ENCODE peak calls at places on chromosome 14, in ten cellular contexts. N, Z, J, V, T, K, U, D, C and G are unnamed samples.

GRCh38 chr14:21078287-21078686 is 8.2 kb downstream of the ARHGEF40 start:
- DNase-seq in T (no peak), N (no peak), Z (no peak), K (no peak), J (no peak), C (no peak), U (no peak), V (no peak), D (no peak), G (no peak)

GRCh38 chr14:104129556-104129955 is 8.8 kb upstream of the KIF26A start:
- DNase-seq in Z (no peak), D (no peak), J (no peak), V (no peak), K (no peak), C (no peak), N (no peak), T (no peak), U (no peak), G (no peak)

GRCh38 chr14:62206456-62206855 is 444.2 kb downstream of the SNAPC1 start:
- DNase-seq in T (no peak), D (no peak), V (no peak), U (no peak), J (no peak), C (no peak), N (no peak), Z (peak; percentile 19), K (peak; percentile 6), G (no peak)

GRCh38 chr14:92549096-92549852 is 35.7 kb downstream of the RIN3 start:
- DNase-seq in T (no peak), C (no peak), U (no peak), J (no peak), Z (peak; percentile 26), K (no peak), D (no peak), N (no peak), V (no peak), G (no peak)

GRCh38 chr14:61460853-61461611 is 139.7 kb downstream of the PRKCH start:
- DNase-seq in D (no peak), U (peak; percentile 61), T (no peak), Z (peak; percentile 62), C (no peak), J (no peak), K (peak; percentile 82), V (no peak), N (no peak), G (no peak)

GRCh38 chr14:31154956-31155355 is 52.6 kb downstream of the HECTD1 start:
- DNase-seq in C (no peak), T (peak; percentile 4), J (no peak), Z (no peak), V (no peak), N (no peak), K (peak; percentile 25), U (no peak), D (no peak), G (no peak)

GRCh38 chr14:98579140-98579539 is 692.9 kb downstream of the BCL11B start:
- DNase-seq in T (no peak), D (no peak), Z (no peak), V (no peak), U (no peak), K (peak; percentile 1), C (no peak), J (no peak), N (no peak), G (no peak)

GRCh38 chr14:50829472-50830043 is 1.4 kb downstream of the NIN start:
- DNase-seq in K (no peak), T (no peak), Z (no peak), N (no peak), V (peak; percentile 42), J (no peak), U (no peak), D (no peak), C (no peak), G (no peak)

GRCh38 chr14:64082837-64083236 is 211.3 kb downstream of the ESR2 start:
- DNase-seq in T (no peak), C (no peak), U (no peak), K (no peak), N (no peak), V (no peak), J (no peak), D (no peak), Z (peak; percentile 79), G (no peak)

GRCh38 chr14:44712095-44712822 is 205.2 kb upstream of the FSCB start:
- DNase-seq in K (no peak), D (no peak), J (no peak), Z (no peak), V (peak; percentile 13), T (no peak), U (no peak), N (peak; percentile 47), C (no peak), G (no peak)

GRCh38 chr14:74526854-74527585 is 33.5 kb downstream of the ISCA2 start:
- DNase-seq in D (no peak), V (no peak), U (no peak), T (no peak), J (no peak), K (peak; percentile 18), C (no peak), Z (peak; percentile 10), N (peak; percentile 75), G (no peak)

GRCh38 chr14:94907626-94908261 is 137.8 kb upstream of the GSC start:
- DNase-seq in T (no peak), V (no peak), K (no peak), D (no peak), C (no peak), Z (peak; percentile 7), N (peak; percentile 44), J (no peak), U (no peak), G (no peak)

GRCh38 chr14:28763914-28764848 is 2.4 kb upstream of the FOXG1 start:
- DNase-seq in Z (no peak), C (no peak), V (peak; percentile 76), N (peak; percentile 69), T (no peak), J (no peak), D (no peak), U (no peak), K (peak; percentile 42), G (no peak)

GRCh38 chr14:65255583-65256443 is 153.5 kb upstream of the MAX start:
- DNase-seq in D (peak; percentile 87), T (no peak), J (no peak), C (peak; percentile 72), Z (no peak), K (peak; percentile 95), N (peak; percentile 95), V (peak; percentile 63), U (no peak), G (peak; percentile 86)

GRCh38 chr14:71165121-71165574 is 257.9 kb downstream of the PCNX1 start:
- DNase-seq in N (no peak), K (no peak), C (no peak), J (no peak), V (no peak), Z (peak; percentile 42), D (peak; percentile 81), U (no peak), T (peak; percentile 54), G (no peak)

GRCh38 chr14:22895402-22895801 is 12.4 kb downstream of the REM2 start:
- DNase-seq in J (no peak), Z (no peak), V (no peak), D (no peak), N (no peak), C (no peak), T (no peak), K (no peak), U (no peak), G (no peak)

GRCh38 chr14:23727566-23728335 is 91.6 kb downstream of the DHRS2 start:
- DNase-seq in N (peak; percentile 69), C (no peak), K (peak; percentile 77), T (peak; percentile 8), Z (peak; percentile 37), U (no peak), D (peak; percentile 14), V (peak; percentile 26), J (no peak), G (no peak)

GRCh38 chr14:58193542-58193941 is 6.4 kb upstream of the ACTR10 start:
- DNase-seq in T (no peak), V (no peak), J (no peak), U (no peak), N (no peak), C (no peak), Z (no peak), K (peak; percentile 33), D (no peak), G (no peak)

GRCh38 chr14:58196198-58196597 is 3.8 kb upstream of the ACTR10 start:
- DNase-seq in T (no peak), Z (peak; percentile 16), D (no peak), C (no peak), N (no peak), J (no peak), V (no peak), K (no peak), U (no peak), G (no peak)

GRCh38 chr14:58191763-58192596 is 8.0 kb upstream of the ACTR10 start:
- DNase-seq in Z (no peak), K (no peak), N (no peak), U (no peak), J (no peak), V (no peak), C (no peak), D (no peak), T (no peak), G (no peak)
- H3K9me3 ChIP-seq in Z (no peaks in the 10 kb centered on the region), K (no peaks in the 10 kb centered on the region), N (no peaks in the 10 kb centered on the region), U (no peaks in the 10 kb centered on the region), J (no peaks in the 10 kb centered on the region), V (no peaks in the 10 kb centered on the region), C (no peaks in the 10 kb centered on the region), D (no peaks in the 10 kb centered on the region), T (no peaks in the 10 kb centered on the region), G (no peaks in the 10 kb centered on the region)

GRCh38 chr14:66572836-66573235 is 64.9 kb downstream of the GPHN start:
- DNase-seq in D (no peak), K (no peak), N (no peak), J (no peak), T (peak; percentile 51), C (no peak), V (no peak), Z (peak; percentile 8), U (no peak), G (no peak)

GRCh38 chr14:66563731-66564130 is 55.8 kb downstream of the GPHN start:
- DNase-seq in C (no peak), U (no peak), N (no peak), T (no peak), V (no peak), Z (no peak), J (no peak), D (no peak), K (no peak), G (no peak)

GRCh38 chr14:66568220-66568619 is 60.3 kb downstream of the GPHN start:
- DNase-seq in C (no peak), D (no peak), K (no peak), Z (peak; percentile 4), T (no peak), U (no peak), V (no peak), N (no peak), J (no peak), G (no peak)
- TF ChIP-seq CTCF in C (no peak), D (no peak), K (peak; percentile 26), Z (no peak), T (no peak), U (no peak), V (no peak), N (no peak), J (no peak), G (no peak)

GRCh38 chr14:105897725-105898113 is 371.3 kb downstream of the TMEM121 start:
- DNase-seq in U (no peak), T (no peak), C (peak; percentile 14), V (no peak), Z (no peak), N (no peak), K (no peak), D (no peak), J (peak; percentile 5), G (no peak)
- H3K9me3 ChIP-seq in U (no peaks in the 10 kb centered on the region), T (peaks cover 5% of the 10 kb centered on the region), C (no peaks in the 10 kb centered on the region), V (no peaks in the 10 kb centered on the region), Z (no peaks in the 10 kb centered on the region), N (no peaks in the 10 kb centered on the region), K (no peaks in the 10 kb centered on the region), D (no peaks in the 10 kb centered on the region), J (no peaks in the 10 kb centered on the region), G (no peaks in the 10 kb centered on the region)

GRCh38 chr14:100271247-100271939 is 32.4 kb downstream of the YY1 start:
- DNase-seq in T (no peak), K (peak; percentile 70), N (peak; percentile 60), V (no peak), Z (peak; percentile 30), U (no peak), D (peak; percentile 87), J (no peak), C (no peak), G (peak; percentile 68)
- TF ChIP-seq CTCF in T (peak; percentile 20), K (peak; percentile 64), N (peak; percentile 66), V (peak; percentile 48), Z (peak; percentile 33), U (peak; percentile 50), D (no peak), J (peak; percentile 67), C (peak; percentile 15), G (no peak)